ENCODE peak calls at places on chromosomes 11 and 22, in five cellular contexts. B, X, M, H and V are unnamed samples.

GRCh38 chr11:60954421-60954820 is 2.4 kb upstream of the SLC15A3 start:
- DNase-seq in X (no peak), M (no peak), B (no peak), H (no peak), V (no peak)

GRCh38 chr11:117384045-117384444 is 56.4 kb downstream of the CEP164 start:
- DNase-seq in B (no peak), X (peak), M (no peak), H (no peak), V (peak)

GRCh38 chr11:13947379-13947778 is 15.1 kb upstream of the SPON1 start:
- DNase-seq in X (no peak), H (no peak), B (no peak), M (no peak), V (no peak)

GRCh38 chr22:11627798-11628650 is 3900.0 kb upstream of the OR11H1 start:
- DNase-seq in M (no peak), B (no peak), H (no peak), X (no peak), V (no peak)

GRCh38 chr11:83611616-83612015 is 325.4 kb upstream of the CCDC90B start:
- DNase-seq in H (no peak), B (no peak), X (no peak), M (no peak), V (no peak)

GRCh38 chr11:107014871-107015270 is 3.4 kb downstream of the GUCY1A2 start:
- DNase-seq in X (no peak), H (no peak), B (no peak), M (no peak), V (no peak)

GRCh38 chr11:118079507-118079906 is 2.6 kb downstream of the TMPRSS4 start:
- DNase-seq in X (no peak), M (no peak), H (no peak), B (no peak), V (no peak)

GRCh38 chr11:40125054-40125453 is 1334.4 kb downstream of the LRRC4C start:
- DNase-seq in M (no peak), B (no peak), X (no peak), H (no peak), V (no peak)

GRCh38 chr11:69801513-69802335 is 17.5 kb downstream of the FGF3 start:
- DNase-seq in B (no peak), X (no peak), M (peak), H (no peak), V (peak)

GRCh38 chr11:35139883-35140282 is 912 bp downstream of the CD44 start:
- DNase-seq in X (no peak), M (no peak), H (no peak), B (no peak), V (no peak)

GRCh38 chr11:117187007-117187406 is 8.5 kb downstream of the SIDT2 start:
- DNase-seq in B (no peak), M (no peak), H (no peak), X (no peak), V (no peak)

GRCh38 chr11:40306938-40307548 is 1152.4 kb downstream of the LRRC4C start:
- DNase-seq in B (no peak), X (no peak), M (no peak), H (peak), V (peak)

GRCh38 chr22:17057959-17058814 is 26.6 kb upstream of the IL17RA start:
- DNase-seq in X (no peak), B (peak), H (peak), M (peak), V (peak)

GRCh38 chr11:95087171-95087570 is 2.5 kb upstream of the ENDOD1 start:
- DNase-seq in B (no peak), M (no peak), H (no peak), X (no peak), V (no peak)

GRCh38 chr11:68617925-68618809 is 66.2 kb upstream of the GAL start:
- DNase-seq in B (no peak), H (no peak), X (no peak), M (no peak), V (no peak)

GRCh38 chr11:13000721-13001120 is 8.4 kb upstream of the RASSF10 start:
- DNase-seq in M (no peak), B (no peak), H (no peak), X (no peak), V (no peak)

GRCh38 chr11:17864478-17864941 is 129.9 kb downstream of the KCNC1 start:
- DNase-seq in M (peak), X (no peak), H (no peak), B (no peak), V (peak)

GRCh38 chr11:28383471-28383870 is 275.3 kb downstream of the METTL15 start:
- DNase-seq in M (no peak), H (no peak), B (no peak), X (no peak), V (no peak)

GRCh38 chr11:74255741-74256369 is 55.6 kb downstream of the P4HA3 start:
- DNase-seq in H (peak), M (peak), X (no peak), B (peak), V (peak)

GRCh38 chr11:134751825-134752224 is 339.8 kb upstream of the B3GAT1 start:
- DNase-seq in M (no peak), X (no peak), H (no peak), B (no peak), V (no peak)

GRCh38 chr11:119540370-119541125 is 117.6 kb upstream of the THY1 start:
- DNase-seq in H (no peak), M (no peak), X (no peak), B (no peak), V (no peak)

GRCh38 chr11:15275141-15275540 is 160.4 kb downstream of the INSC start:
- DNase-seq in X (no peak), B (no peak), H (no peak), M (no peak), V (no peak)

GRCh38 chr11:47220401-47220821 is 5.6 kb downstream of the DDB2 start:
- DNase-seq in M (no peak), B (no peak), X (no peak), H (no peak), V (peak)

GRCh38 chr11:109338131-109338530 is 83.9 kb upstream of the C11orf87 start:
- DNase-seq in H (no peak), M (no peak), B (no peak), X (no peak), V (no peak)

GRCh38 chr11:13010737-13011342 is 1.7 kb downstream of the RASSF10 start:
- DNase-seq in B (no peak), X (no peak), M (no peak), H (no peak), V (peak)

GRCh38 chr11:15117751-15118150 is 3.0 kb downstream of the INSC start:
- DNase-seq in H (no peak), M (no peak), X (no peak), B (no peak), V (no peak)

GRCh38 chr11:12193515-12194336 is 83.3 kb downstream of the MICAL2 start:
- DNase-seq in X (no peak), H (no peak), M (no peak), B (no peak), V (no peak)

GRCh38 chr22:21650823-21651520 is 8.9 kb downstream of the SDF2L1 start:
- DNase-seq in B (no peak), M (no peak), H (no peak), X (no peak), V (no peak)

GRCh38 chr11:12043959-12044772 is 35.7 kb upstream of the DKK3 start:
- DNase-seq in B (peak), M (peak), X (peak), H (peak), V (peak)

GRCh38 chr11:118715837-118716260 is 36.4 kb upstream of the TREH start:
- DNase-seq in X (no peak), B (no peak), M (no peak), H (no peak), V (peak)

GRCh38 chr11:34492806-34493414 is 20.7 kb downstream of the ELF5 start:
- DNase-seq in M (peak), B (no peak), H (peak), X (no peak), V (peak)

GRCh38 chr11:123286761-123287160 is 91.7 kb upstream of the CLMP start:
- DNase-seq in B (no peak), X (no peak), M (no peak), H (no peak), V (no peak)

GRCh38 chr11:2265396-2265795 is 5.0 kb downstream of the ASCL2 start:
- DNase-seq in B (peak), H (peak), X (no peak), M (no peak), V (no peak)

GRCh38 chr22:31882971-31883370 is 61.4 kb upstream of the YWHAH start:
- DNase-seq in X (no peak), H (no peak), B (no peak), M (no peak), V (no peak)

GRCh38 chr11:69711824-69712801 is 8.3 kb upstream of the FGF19 start:
- DNase-seq in H (no peak), M (no peak), X (no peak), B (no peak), V (no peak)